ENCODE peak calls at places on chromosomes 1 and 21, in six cellular contexts. One of them, this sample, is unnamed.

GRCh38 chr1:8529901-8530300 is 212.0 kb downstream of the SLC45A1 start:
- DNase-seq in cardiac fibroblast: no peak
- DNase-seq in activated effector memory CD4-positive, alpha-beta T cell treated with anti-CD3 and anti-CD28 coated beads, Interleukin-2, amount 50 U/mL, for 16 hours: no peak
- DNase-seq in COR-L47: no peak
- DNase-seq in stimulated activated CD4-positive, alpha-beta T cell treated with anti-CD3 and anti-CD28 coated beads, Interleukin-12 subunit alpha, Interleukin-12 subunit beta, amount 100 ng/mL, for 4 hours: no peak
- DNase-seq in GM18507: no peak
- DNase-seq in this sample: no peak

GRCh38 chr21:16377120-16377658 is 647.4 kb downstream of the USP25 start:
- DNase-seq in COR-L47: no peak
- DNase-seq in activated effector memory CD4-positive, alpha-beta T cell treated with anti-CD3 and anti-CD28 coated beads, Interleukin-2, amount 50 U/mL, for 16 hours: no peak
- DNase-seq in stimulated activated CD4-positive, alpha-beta T cell treated with anti-CD3 and anti-CD28 coated beads, Interleukin-12 subunit alpha, Interleukin-12 subunit beta, amount 100 ng/mL, for 4 hours: no peak
- DNase-seq in cardiac fibroblast: no peak
- DNase-seq in GM18507: no peak
- DNase-seq in this sample: no peak

GRCh38 chr1:170306948-170307347 is 161.2 kb downstream of the NTMT2 start:
- DNase-seq in COR-L47: no peak
- DNase-seq in GM18507: no peak
- DNase-seq in stimulated activated CD4-positive, alpha-beta T cell treated with anti-CD3 and anti-CD28 coated beads, Interleukin-12 subunit alpha, Interleukin-12 subunit beta, amount 100 ng/mL, for 4 hours: no peak
- DNase-seq in cardiac fibroblast: no peak
- DNase-seq in activated effector memory CD4-positive, alpha-beta T cell treated with anti-CD3 and anti-CD28 coated beads, Interleukin-2, amount 50 U/mL, for 16 hours: no peak
- DNase-seq in this sample: no peak

GRCh38 chr1:100304227-100304626 is 38.2 kb downstream of the RTCA start:
- DNase-seq in cardiac fibroblast: no peak
- DNase-seq in activated effector memory CD4-positive, alpha-beta T cell treated with anti-CD3 and anti-CD28 coated beads, Interleukin-2, amount 50 U/mL, for 16 hours: no peak
- DNase-seq in stimulated activated CD4-positive, alpha-beta T cell treated with anti-CD3 and anti-CD28 coated beads, Interleukin-12 subunit alpha, Interleukin-12 subunit beta, amount 100 ng/mL, for 4 hours: no peak
- DNase-seq in GM18507: no peak
- DNase-seq in COR-L47: no peak
- DNase-seq in this sample: no peak

GRCh38 chr1:85343612-85344255 is 67.3 kb upstream of the BCL10 start:
- DNase-seq in cardiac fibroblast: peak
- DNase-seq in COR-L47: no peak
- DNase-seq in GM18507: no peak
- DNase-seq in stimulated activated CD4-positive, alpha-beta T cell treated with anti-CD3 and anti-CD28 coated beads, Interleukin-12 subunit alpha, Interleukin-12 subunit beta, amount 100 ng/mL, for 4 hours: no peak
- DNase-seq in activated effector memory CD4-positive, alpha-beta T cell treated with anti-CD3 and anti-CD28 coated beads, Interleukin-2, amount 50 U/mL, for 16 hours: no peak
- DNase-seq in this sample: no peak

GRCh38 chr1:75632350-75632949 is 21.5 kb upstream of the SLC44A5 start:
- DNase-seq in stimulated activated CD4-positive, alpha-beta T cell treated with anti-CD3 and anti-CD28 coated beads, Interleukin-12 subunit alpha, Interleukin-12 subunit beta, amount 100 ng/mL, for 4 hours: no peak
- DNase-seq in COR-L47: peak
- DNase-seq in activated effector memory CD4-positive, alpha-beta T cell treated with anti-CD3 and anti-CD28 coated beads, Interleukin-2, amount 50 U/mL, for 16 hours: no peak
- DNase-seq in cardiac fibroblast: peak
- DNase-seq in GM18507: no peak
- DNase-seq in this sample: no peak

GRCh38 chr1:47232187-47232874 is at the start of gene TAL1:
- DNase-seq in cardiac fibroblast: no peak
- DNase-seq in activated effector memory CD4-positive, alpha-beta T cell treated with anti-CD3 and anti-CD28 coated beads, Interleukin-2, amount 50 U/mL, for 16 hours: no peak
- DNase-seq in stimulated activated CD4-positive, alpha-beta T cell treated with anti-CD3 and anti-CD28 coated beads, Interleukin-12 subunit alpha, Interleukin-12 subunit beta, amount 100 ng/mL, for 4 hours: no peak
- DNase-seq in COR-L47: no peak
- DNase-seq in GM18507: no peak
- DNase-seq in this sample: no peak

GRCh38 chr1:1287288-1288110 is 7.3 kb downstream of the SCNN1D start:
- DNase-seq in GM18507: no peak
- DNase-seq in COR-L47: peak
- DNase-seq in cardiac fibroblast: no peak
- DNase-seq in stimulated activated CD4-positive, alpha-beta T cell treated with anti-CD3 and anti-CD28 coated beads, Interleukin-12 subunit alpha, Interleukin-12 subunit beta, amount 100 ng/mL, for 4 hours: no peak
- DNase-seq in activated effector memory CD4-positive, alpha-beta T cell treated with anti-CD3 and anti-CD28 coated beads, Interleukin-2, amount 50 U/mL, for 16 hours: no peak
- DNase-seq in this sample: no peak

GRCh38 chr1:22491995-22492726 is 40.5 kb downstream of the ZBTB40 start:
- DNase-seq in GM18507: no peak
- DNase-seq in activated effector memory CD4-positive, alpha-beta T cell treated with anti-CD3 and anti-CD28 coated beads, Interleukin-2, amount 50 U/mL, for 16 hours: no peak
- DNase-seq in stimulated activated CD4-positive, alpha-beta T cell treated with anti-CD3 and anti-CD28 coated beads, Interleukin-12 subunit alpha, Interleukin-12 subunit beta, amount 100 ng/mL, for 4 hours: no peak
- DNase-seq in COR-L47: no peak
- DNase-seq in cardiac fibroblast: no peak
- DNase-seq in this sample: no peak

GRCh38 chr1:68174173-68175113 is 57.9 kb downstream of the WLS start:
- DNase-seq in stimulated activated CD4-positive, alpha-beta T cell treated with anti-CD3 and anti-CD28 coated beads, Interleukin-12 subunit alpha, Interleukin-12 subunit beta, amount 100 ng/mL, for 4 hours: no peak
- DNase-seq in GM18507: no peak
- DNase-seq in cardiac fibroblast: peak
- DNase-seq in COR-L47: no peak
- DNase-seq in activated effector memory CD4-positive, alpha-beta T cell treated with anti-CD3 and anti-CD28 coated beads, Interleukin-2, amount 50 U/mL, for 16 hours: no peak
- DNase-seq in this sample: no peak

GRCh38 chr1:203035111-203036000 is 9.1 kb downstream of the PPFIA4 start:
- DNase-seq in cardiac fibroblast: no peak
- DNase-seq in GM18507: no peak
- DNase-seq in activated effector memory CD4-positive, alpha-beta T cell treated with anti-CD3 and anti-CD28 coated beads, Interleukin-2, amount 50 U/mL, for 16 hours: peak
- DNase-seq in COR-L47: no peak
- DNase-seq in stimulated activated CD4-positive, alpha-beta T cell treated with anti-CD3 and anti-CD28 coated beads, Interleukin-12 subunit alpha, Interleukin-12 subunit beta, amount 100 ng/mL, for 4 hours: no peak
- DNase-seq in this sample: no peak

GRCh38 chr1:154155282-154155681 is 409 bp upstream of the NUP210L start:
- DNase-seq in GM18507: no peak
- DNase-seq in activated effector memory CD4-positive, alpha-beta T cell treated with anti-CD3 and anti-CD28 coated beads, Interleukin-2, amount 50 U/mL, for 16 hours: peak
- DNase-seq in cardiac fibroblast: peak
- DNase-seq in stimulated activated CD4-positive, alpha-beta T cell treated with anti-CD3 and anti-CD28 coated beads, Interleukin-12 subunit alpha, Interleukin-12 subunit beta, amount 100 ng/mL, for 4 hours: no peak
- DNase-seq in COR-L47: no peak
- DNase-seq in this sample: no peak

GRCh38 chr21:35342440-35342839 is 293.3 kb upstream of the RUNX1 start:
- DNase-seq in cardiac fibroblast: no peak
- DNase-seq in GM18507: peak
- DNase-seq in stimulated activated CD4-positive, alpha-beta T cell treated with anti-CD3 and anti-CD28 coated beads, Interleukin-12 subunit alpha, Interleukin-12 subunit beta, amount 100 ng/mL, for 4 hours: peak
- DNase-seq in COR-L47: no peak
- DNase-seq in activated effector memory CD4-positive, alpha-beta T cell treated with anti-CD3 and anti-CD28 coated beads, Interleukin-2, amount 50 U/mL, for 16 hours: no peak
- DNase-seq in this sample: peak

GRCh38 chr1:85330711-85331290 is 54.4 kb upstream of the BCL10 start:
- DNase-seq in COR-L47: no peak
- DNase-seq in cardiac fibroblast: peak
- DNase-seq in activated effector memory CD4-positive, alpha-beta T cell treated with anti-CD3 and anti-CD28 coated beads, Interleukin-2, amount 50 U/mL, for 16 hours: no peak
- DNase-seq in stimulated activated CD4-positive, alpha-beta T cell treated with anti-CD3 and anti-CD28 coated beads, Interleukin-12 subunit alpha, Interleukin-12 subunit beta, amount 100 ng/mL, for 4 hours: no peak
- DNase-seq in GM18507: no peak
- DNase-seq in this sample: no peak

GRCh38 chr1:79006564-79006963 is at the start of gene ADGRL4:
- DNase-seq in cardiac fibroblast: peak
- DNase-seq in activated effector memory CD4-positive, alpha-beta T cell treated with anti-CD3 and anti-CD28 coated beads, Interleukin-2, amount 50 U/mL, for 16 hours: no peak
- DNase-seq in stimulated activated CD4-positive, alpha-beta T cell treated with anti-CD3 and anti-CD28 coated beads, Interleukin-12 subunit alpha, Interleukin-12 subunit beta, amount 100 ng/mL, for 4 hours: no peak
- DNase-seq in GM18507: no peak
- DNase-seq in COR-L47: no peak
- DNase-seq in this sample: no peak

GRCh38 chr1:82775402-82776000 is 974.8 kb downstream of the ADGRL2 start:
- DNase-seq in stimulated activated CD4-positive, alpha-beta T cell treated with anti-CD3 and anti-CD28 coated beads, Interleukin-12 subunit alpha, Interleukin-12 subunit beta, amount 100 ng/mL, for 4 hours: peak
- DNase-seq in activated effector memory CD4-positive, alpha-beta T cell treated with anti-CD3 and anti-CD28 coated beads, Interleukin-2, amount 50 U/mL, for 16 hours: peak
- DNase-seq in cardiac fibroblast: peak
- DNase-seq in COR-L47: no peak
- DNase-seq in GM18507: no peak
- DNase-seq in this sample: no peak

GRCh38 chr1:164723296-164723731 is 164.3 kb downstream of the PBX1 start:
- DNase-seq in cardiac fibroblast: no peak
- DNase-seq in stimulated activated CD4-positive, alpha-beta T cell treated with anti-CD3 and anti-CD28 coated beads, Interleukin-12 subunit alpha, Interleukin-12 subunit beta, amount 100 ng/mL, for 4 hours: no peak
- DNase-seq in COR-L47: no peak
- DNase-seq in GM18507: no peak
- DNase-seq in activated effector memory CD4-positive, alpha-beta T cell treated with anti-CD3 and anti-CD28 coated beads, Interleukin-2, amount 50 U/mL, for 16 hours: no peak
- DNase-seq in this sample: no peak

GRCh38 chr1:32464191-32464715 is 619 bp upstream of the ZBTB8B start:
- DNase-seq in cardiac fibroblast: no peak
- DNase-seq in COR-L47: no peak
- DNase-seq in activated effector memory CD4-positive, alpha-beta T cell treated with anti-CD3 and anti-CD28 coated beads, Interleukin-2, amount 50 U/mL, for 16 hours: no peak
- DNase-seq in stimulated activated CD4-positive, alpha-beta T cell treated with anti-CD3 and anti-CD28 coated beads, Interleukin-12 subunit alpha, Interleukin-12 subunit beta, amount 100 ng/mL, for 4 hours: no peak
- DNase-seq in GM18507: no peak
- DNase-seq in this sample: no peak

GRCh38 chr1:210321552-210321951 is 7.2 kb upstream of the HHAT start:
- DNase-seq in COR-L47: no peak
- DNase-seq in stimulated activated CD4-positive, alpha-beta T cell treated with anti-CD3 and anti-CD28 coated beads, Interleukin-12 subunit alpha, Interleukin-12 subunit beta, amount 100 ng/mL, for 4 hours: no peak
- DNase-seq in cardiac fibroblast: no peak
- DNase-seq in activated effector memory CD4-positive, alpha-beta T cell treated with anti-CD3 and anti-CD28 coated beads, Interleukin-2, amount 50 U/mL, for 16 hours: no peak
- DNase-seq in GM18507: no peak
- DNase-seq in this sample: no peak

GRCh38 chr1:101219919-101220695 is 16.7 kb upstream of the S1PR1 start:
- DNase-seq in GM18507: no peak
- DNase-seq in cardiac fibroblast: no peak
- DNase-seq in COR-L47: peak
- DNase-seq in stimulated activated CD4-positive, alpha-beta T cell treated with anti-CD3 and anti-CD28 coated beads, Interleukin-12 subunit alpha, Interleukin-12 subunit beta, amount 100 ng/mL, for 4 hours: no peak
- DNase-seq in activated effector memory CD4-positive, alpha-beta T cell treated with anti-CD3 and anti-CD28 coated beads, Interleukin-2, amount 50 U/mL, for 16 hours: no peak
- DNase-seq in this sample: no peak

GRCh38 chr1:199867601-199868000 is 159.9 kb upstream of the NR5A2 start:
- DNase-seq in COR-L47: no peak
- DNase-seq in cardiac fibroblast: no peak
- DNase-seq in GM18507: no peak
- DNase-seq in stimulated activated CD4-positive, alpha-beta T cell treated with anti-CD3 and anti-CD28 coated beads, Interleukin-12 subunit alpha, Interleukin-12 subunit beta, amount 100 ng/mL, for 4 hours: no peak
- DNase-seq in activated effector memory CD4-positive, alpha-beta T cell treated with anti-CD3 and anti-CD28 coated beads, Interleukin-2, amount 50 U/mL, for 16 hours: no peak
- DNase-seq in this sample: no peak